ENCODE peak calls at places on chromosomes 1 and 21, in ten cellular contexts. R, F, D, N, Z, P, E, Q, W and Y are unnamed samples.

GRCh38 chr1:216034506-216034905 is 388.7 kb downstream of the USH2A start:
- DNase-seq in D (no peak), N (peak), Q (no peak), F (no peak), R (no peak), W (no peak), P (no peak), Z (no peak), E (peak), Y (no peak)

GRCh38 chr1:9721606-9722377 is 70.3 kb downstream of the PIK3CD start:
- DNase-seq in R (no peak), Z (no peak), P (peak), Q (no peak), D (peak), E (no peak), W (no peak), F (peak), N (peak), Y (peak)

GRCh38 chr1:17338706-17339493 is 30.9 kb downstream of the PADI4 start:
- DNase-seq in P (no peak), R (no peak), Q (no peak), E (no peak), N (no peak), F (no peak), D (no peak), Z (no peak), W (no peak), Y (no peak)

GRCh38 chr1:177640687-177641086 is 329.2 kb downstream of the SEC16B start:
- DNase-seq in D (no peak), Z (no peak), N (no peak), F (no peak), R (no peak), W (no peak), Q (no peak), P (no peak), E (no peak), Y (no peak)

GRCh38 chr1:224432672-224433040 is 1.9 kb downstream of the WDR26 start:
- DNase-seq in Z (no peak), F (no peak), E (no peak), N (no peak), P (no peak), W (no peak), R (peak), D (no peak), Q (no peak), Y (peak)

GRCh38 chr1:11525516-11525915 is 46.6 kb downstream of the DISP3 start:
- DNase-seq in Q (no peak), Z (no peak), F (no peak), D (no peak), P (no peak), E (no peak), R (no peak), W (no peak), N (no peak), Y (no peak)

GRCh38 chr1:54284781-54285563 is 85.0 kb downstream of the MRPL37 start:
- DNase-seq in Q (no peak), R (no peak), W (no peak), N (no peak), D (peak), Z (no peak), E (no peak), F (no peak), P (no peak), Y (no peak)

GRCh38 chr1:19610282-19610978 is 33.7 kb upstream of the NBL1 start:
- DNase-seq in W (no peak), E (no peak), R (no peak), F (no peak), N (no peak), Z (no peak), P (no peak), Q (no peak), D (no peak), Y (no peak)

GRCh38 chr1:201309420-201309819 is 26.1 kb downstream of the PKP1 start:
- DNase-seq in F (no peak), N (peak), D (no peak), R (no peak), Q (no peak), P (no peak), E (peak), Z (peak), W (no peak), Y (peak)

GRCh38 chr21:31371715-31372114 is 27.7 kb upstream of the TIAM1 start:
- DNase-seq in W (no peak), P (no peak), N (no peak), E (no peak), Z (no peak), Q (no peak), R (no peak), D (no peak), F (no peak), Y (no peak)

GRCh38 chr21:43591468-43592050 is 67.7 kb downstream of the HSF2BP start:
- DNase-seq in E (no peak), P (no peak), F (no peak), Z (no peak), Q (no peak), W (no peak), N (no peak), R (no peak), D (no peak), Y (no peak)

GRCh38 chr21:44966135-44967081 is 26.6 kb downstream of the SLX9 start:
- DNase-seq in Q (no peak), D (no peak), R (peak), E (no peak), P (no peak), N (no peak), W (no peak), F (no peak), Z (no peak), Y (no peak)

GRCh38 chr1:159898527-159898926 is 1.4 kb downstream of the CFAP45 start:
- DNase-seq in Q (no peak), W (no peak), F (no peak), E (no peak), D (no peak), P (no peak), N (no peak), Z (no peak), R (no peak), Y (no peak)

GRCh38 chr1:25130895-25131294 is 101.4 kb downstream of the SYF2 start:
- DNase-seq in W (no peak), P (no peak), R (no peak), Z (no peak), F (no peak), E (no peak), N (no peak), D (no peak), Q (no peak), Y (no peak)

GRCh38 chr1:211613108-211613947 is 34.4 kb upstream of the SLC30A1 start:
- DNase-seq in D (no peak), F (no peak), W (peak), P (no peak), Z (peak), E (peak), N (peak), Q (no peak), R (no peak), Y (peak)

GRCh38 chr1:61097326-61097725 is 15.0 kb downstream of the NFIA start:
- DNase-seq in E (no peak), W (peak), F (no peak), N (peak), R (no peak), Q (no peak), D (no peak), P (no peak), Z (no peak), Y (no peak)

GRCh38 chr1:228457396-228458176 is 29.6 kb upstream of the RNF187 start:
- DNase-seq in Z (peak), N (peak), D (peak), F (peak), E (peak), R (peak), W (peak), Q (peak), P (peak), Y (peak)

GRCh38 chr1:230861970-230862595 is 6.2 kb downstream of the C1orf198 start:
- DNase-seq in W (peak), Q (no peak), E (no peak), Z (no peak), D (no peak), N (no peak), F (no peak), P (no peak), R (no peak), Y (no peak)